ENCODE peak calls at places on chromosomes 7 and 10, in ten cellular contexts. N is fibroblast of lung; D is CD8-positive, alpha-beta memory T cell; U is brain microvascular endothelial cell; C is neural progenitor cell; M is CD4-positive, CD25-positive, alpha-beta regulatory T cell; R is GM23338; K is breast epithelium; W is tibial nerve; P is upper lobe of right lung. G is an unnamed sample.

GRCh38 chr7:125516194-125516593 is 586.6 kb upstream of the POT1 start:
- DNase-seq in N (no peak), D (no peak), U (no peak), C (no peak), M (no peak), R (no peak), K (no peak), W (no peak), P (no peak), G (no peak)

GRCh38 chr7:129702316-129702715 is 90.8 kb downstream of the NRF1 start:
- DNase-seq in N (peak), D (no peak), U (peak), C (no peak), M (no peak), R (no peak), K (no peak), W (no peak), P (no peak), G (no peak)

GRCh38 chr7:12297709-12298108 is 86.6 kb downstream of the TMEM106B start:
- DNase-seq in N (no peak), D (no peak), U (no peak), C (no peak), M (no peak), R (peak), K (peak), W (no peak), P (no peak), G (no peak)

GRCh38 chr10:24650669-24651391 is 72.9 kb downstream of the ARHGAP21 start:
- DNase-seq in N (no peak), D (no peak), U (no peak), C (no peak), M (no peak), R (no peak), K (no peak), W (no peak), P (no peak), G (no peak)

GRCh38 chr10:91796332-91797076 is 1.7 kb upstream of the TNKS2 start:
- DNase-seq in N (no peak), D (peak), U (no peak), C (peak), M (peak), R (peak), K (no peak), W (no peak), P (peak), G (no peak)

GRCh38 chr7:24580283-24580946 is 7.2 kb downstream of the PALS2 start:
- DNase-seq in N (peak), D (no peak), U (no peak), C (no peak), M (no peak), R (no peak), K (no peak), W (no peak), P (no peak), G (no peak)

GRCh38 chr10:27446091-27446918 is 57.8 kb upstream of the RAB18 start:
- DNase-seq in N (peak), D (no peak), U (peak), C (peak), M (no peak), R (peak), K (no peak), W (no peak), P (no peak), G (no peak)

GRCh38 chr10:93440591-93441012 is 41.5 kb downstream of the MYOF start:
- DNase-seq in N (peak), D (no peak), U (no peak), C (no peak), M (no peak), R (no peak), K (no peak), W (no peak), P (no peak), G (no peak)

GRCh38 chr7:140810830-140811556 is 113.7 kb downstream of the BRAF start:
- DNase-seq in N (peak), D (peak), U (peak), C (peak), M (peak), R (peak), K (peak), W (peak), P (no peak), G (peak)

GRCh38 chr10:120161116-120161515 is 268.6 kb downstream of the SEC23IP start:
- DNase-seq in N (peak), D (no peak), U (no peak), C (no peak), M (no peak), R (no peak), K (no peak), W (no peak), P (no peak), G (no peak)

GRCh38 chr7:40884226-40884625 is 749.4 kb downstream of the SUGCT start:
- DNase-seq in N (peak), D (no peak), U (peak), C (no peak), M (no peak), R (no peak), K (no peak), W (no peak), P (no peak), G (no peak)

GRCh38 chr10:122446668-122447410 is 7.6 kb upstream of the ARMS2 start:
- DNase-seq in N (peak), D (no peak), U (no peak), C (no peak), M (no peak), R (peak), K (no peak), W (no peak), P (no peak), G (no peak)

GRCh38 chr10:49282879-49283321 is 16.1 kb upstream of the C10orf71 start:
- DNase-seq in N (no peak), D (no peak), U (no peak), C (peak), M (no peak), R (peak), K (no peak), W (no peak), P (peak), G (no peak)

GRCh38 chr10:62332406-62332805 is 41.8 kb upstream of the ZNF365 start:
- DNase-seq in N (no peak), D (no peak), U (no peak), C (no peak), M (no peak), R (no peak), K (no peak), W (no peak), P (no peak), G (no peak)

GRCh38 chr10:67697646-67698245 is 1.8 kb upstream of the CTNNA3 start:
- DNase-seq in N (peak), D (peak), U (peak), C (peak), M (no peak), R (peak), K (no peak), W (no peak), P (no peak), G (no peak)

GRCh38 chr7:22572292-22572691 is 72.3 kb upstream of the STEAP1B start:
- DNase-seq in N (peak), D (no peak), U (no peak), C (no peak), M (no peak), R (no peak), K (no peak), W (no peak), P (no peak), G (no peak)

GRCh38 chr10:91409069-91409868 is 875 bp upstream of the HECTD2 start:
- DNase-seq in N (peak), D (peak), U (peak), C (peak), M (no peak), R (peak), K (peak), W (peak), P (peak), G (peak)

GRCh38 chr10:120505866-120506265 is 48.8 kb downstream of the PLPP4 start:
- DNase-seq in N (peak), D (no peak), U (no peak), C (no peak), M (no peak), R (no peak), K (no peak), W (no peak), P (no peak), G (no peak)

GRCh38 chr7:137302075-137302474 is 41.5 kb downstream of the PTN start:
- DNase-seq in N (no peak), D (no peak), U (no peak), C (no peak), M (no peak), R (no peak), K (no peak), W (no peak), P (no peak), G (no peak)

GRCh38 chr7:137304624-137305235 is 38.8 kb downstream of the PTN start:
- DNase-seq in N (peak), D (no peak), U (no peak), C (peak), M (no peak), R (peak), K (no peak), W (no peak), P (no peak), G (no peak)
- H3K27ac ChIP-seq in N (no peak), D (no peak), U (no peak), C (no peak), M (no peak), R (no peak), K (no peak), W (no peak), P (no peak), G (no peak)

GRCh38 chr10:132710746-132711617 is 75.0 kb downstream of the NKX6-2 start:
- DNase-seq in N (no peak), D (no peak), U (no peak), C (no peak), M (no peak), R (no peak), K (no peak), W (no peak), P (peak), G (no peak)

GRCh38 chr10:132708936-132709335 is 77.0 kb downstream of the NKX6-2 start:
- DNase-seq in N (no peak), D (no peak), U (no peak), C (no peak), M (no peak), R (no peak), K (no peak), W (no peak), P (peak), G (no peak)

GRCh38 chr10:132709471-132709951 is 76.4 kb downstream of the NKX6-2 start:
- DNase-seq in N (no peak), D (no peak), U (no peak), C (no peak), M (no peak), R (no peak), K (no peak), W (no peak), P (peak), G (no peak)

GRCh38 chr10:132711618-132712051 is 74.3 kb downstream of the NKX6-2 start:
- DNase-seq in N (no peak), D (no peak), U (no peak), C (no peak), M (no peak), R (no peak), K (no peak), W (no peak), P (no peak), G (no peak)

GRCh38 chr10:132710036-132710686 is 75.8 kb downstream of the NKX6-2 start:
- DNase-seq in N (no peak), D (no peak), U (no peak), C (no peak), M (no peak), R (no peak), K (no peak), W (no peak), P (peak), G (no peak)
- H3K27ac ChIP-seq in N (no peak), D (no peak), U (no peak), C (no peak), M (no peak), R (no peak), K (no peak), W (no peak), P (no peak), G (no peak)

DNA sequence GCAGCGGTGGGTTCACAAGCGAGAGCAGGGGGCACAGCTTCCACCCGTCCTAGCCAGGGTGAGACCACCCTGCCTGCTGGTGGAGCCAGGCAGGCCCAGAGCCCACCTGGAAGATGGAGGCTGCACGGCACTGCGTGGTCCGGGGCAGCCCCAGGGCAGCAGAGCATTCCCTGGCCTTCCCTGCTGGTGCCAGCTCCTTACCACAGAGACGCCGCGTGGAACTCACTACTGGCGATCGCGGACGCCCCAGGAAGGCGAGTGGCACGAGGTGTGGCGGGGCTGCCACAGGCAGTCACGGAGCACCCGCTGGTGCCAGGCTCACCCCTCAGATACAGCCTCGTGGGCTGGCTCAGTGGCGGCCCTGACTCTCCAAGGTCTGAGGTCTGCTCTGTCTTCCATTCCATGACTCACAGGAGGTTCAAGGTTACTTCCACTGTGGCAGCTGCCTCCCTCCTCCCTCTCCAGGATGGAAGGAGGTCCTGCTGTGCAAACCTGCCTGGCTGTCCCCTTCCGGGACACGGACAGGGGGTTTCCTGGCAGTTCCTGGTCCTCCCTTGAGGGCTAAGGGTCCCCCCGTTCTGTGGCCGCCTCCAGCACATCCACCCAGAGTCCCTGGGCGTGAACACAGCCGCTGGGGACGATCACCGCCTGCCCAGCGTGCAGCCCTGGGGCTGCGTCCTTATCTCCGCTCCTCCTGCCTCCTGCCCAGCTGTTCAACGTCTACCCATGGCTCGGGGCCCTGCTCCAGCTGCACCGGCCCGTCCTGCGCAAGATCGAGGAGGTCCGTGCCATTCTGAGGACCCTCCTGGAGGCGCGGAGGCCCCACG is 3.1 kb downstream of the CYP2W1 start:
- DNase-seq in N (peak), D (no peak), U (peak), C (no peak), M (no peak), R (no peak), K (no peak), W (no peak), P (peak), G (no peak)
- H3K27ac ChIP-seq in N (no peak), D (no peak), U (no peak), C (no peak), M (no peak), R (no peak), K (no peak), W (no peak), P (no peak), G (no peak)

GRCh38 chr10:84659497-84660276 is 331.3 kb downstream of the CCSER2 start:
- DNase-seq in N (no peak), D (no peak), U (no peak), C (peak), M (no peak), R (no peak), K (no peak), W (no peak), P (no peak), G (no peak)

GRCh38 chr10:84659027-84659426 is 330.6 kb downstream of the CCSER2 start:
- DNase-seq in N (no peak), D (no peak), U (no peak), C (no peak), M (no peak), R (no peak), K (no peak), W (no peak), P (no peak), G (no peak)

GRCh38 chr10:84665883-84666463 is 337.6 kb downstream of the CCSER2 start:
- DNase-seq in N (no peak), D (no peak), U (no peak), C (peak), M (no peak), R (peak), K (no peak), W (no peak), P (peak), G (no peak)

GRCh38 chr10:84665211-84665610 is 336.8 kb downstream of the CCSER2 start:
- DNase-seq in N (no peak), D (no peak), U (no peak), C (no peak), M (no peak), R (no peak), K (no peak), W (no peak), P (no peak), G (no peak)

DNA sequence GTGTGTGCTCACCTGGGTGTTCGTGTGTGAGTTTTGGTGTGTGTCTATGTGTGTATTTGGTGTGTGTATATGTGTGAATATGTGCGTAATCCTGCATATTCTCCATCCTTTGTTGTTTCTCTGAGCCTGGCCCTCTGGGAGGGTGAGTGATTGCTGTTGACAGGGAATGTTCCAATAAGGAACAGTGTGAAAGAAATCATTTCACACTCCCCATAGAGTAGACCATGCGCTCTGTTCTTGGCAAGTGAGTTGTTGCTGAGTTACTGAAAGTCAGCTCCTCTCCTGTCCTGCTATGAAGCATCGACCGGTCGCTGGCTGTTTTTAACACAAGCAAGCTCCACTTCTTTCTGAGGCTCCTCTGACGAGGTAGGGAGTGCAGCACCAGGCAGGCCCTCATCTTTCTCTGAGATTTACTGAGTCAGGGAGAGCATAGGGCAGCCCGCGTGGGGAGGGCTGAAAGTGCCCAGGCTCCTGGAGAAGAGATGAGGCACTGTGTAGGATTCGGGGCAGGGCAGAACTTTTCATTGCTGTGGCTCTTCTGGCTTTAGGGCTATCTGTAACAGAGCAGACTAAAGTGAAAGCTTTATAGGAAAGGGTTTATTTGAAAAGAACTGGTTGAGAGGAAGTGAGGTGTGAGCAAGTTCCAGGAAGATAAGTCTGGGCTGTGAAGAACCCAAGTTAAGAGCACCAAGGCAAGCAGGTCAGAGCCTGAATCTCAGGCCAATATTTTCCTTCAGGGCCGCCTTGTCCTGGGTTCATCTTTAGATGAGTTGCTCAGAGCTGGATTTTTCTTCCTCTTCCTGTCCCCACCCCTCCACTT is 332.2 kb downstream of the CCSER2 start:
- DNase-seq in N (no peak), D (no peak), U (no peak), C (no peak), M (no peak), R (no peak), K (no peak), W (no peak), P (no peak), G (no peak)
- H3K27ac ChIP-seq in N (no peak), D (no peak), U (no peak), C (no peak), M (no peak), R (no peak), K (no peak), W (no peak), P (peak), G (no peak)

DNA sequence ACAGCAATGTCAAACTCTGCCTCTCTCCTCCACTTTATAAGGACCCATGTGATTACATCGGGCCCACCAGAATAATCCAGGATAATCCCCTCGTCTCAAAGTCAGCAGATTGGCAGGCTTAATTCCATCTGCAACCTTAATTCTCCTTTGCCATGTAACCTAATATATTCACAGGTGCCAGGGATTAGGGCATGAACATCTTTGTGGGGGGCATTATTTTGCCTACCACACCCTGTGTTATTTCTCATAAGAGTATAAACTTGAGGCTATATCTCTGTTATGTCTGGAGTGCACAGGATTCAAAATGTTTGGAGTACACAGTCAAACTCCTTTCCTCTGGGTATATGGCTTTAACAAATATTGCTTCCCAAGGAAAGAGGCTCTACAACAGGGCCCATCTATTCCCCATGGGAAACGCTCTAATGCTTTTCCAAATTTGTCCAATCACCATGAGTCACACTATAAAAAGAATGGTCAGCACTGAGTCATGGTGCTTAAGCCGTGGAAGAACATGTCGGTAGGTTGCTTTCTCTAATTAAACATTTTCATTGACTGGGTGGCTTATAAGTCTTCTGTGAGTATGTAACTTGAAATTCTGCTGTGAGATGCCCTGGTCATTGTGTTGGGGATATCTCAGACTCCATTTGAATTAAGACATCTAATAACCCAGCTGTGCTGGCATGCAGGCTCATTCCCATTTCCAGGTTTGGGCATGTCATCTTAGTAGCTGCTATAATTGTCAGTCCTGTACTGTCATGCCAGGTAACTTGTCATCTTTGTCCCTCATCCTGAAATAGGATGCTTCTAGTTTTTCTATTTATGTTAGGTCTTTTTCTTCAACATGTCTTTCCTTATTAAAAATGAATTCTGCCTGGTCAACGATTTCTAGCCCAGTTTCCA is 11.5 kb upstream of the AKR1B10 start:
- DNase-seq in N (peak), D (no peak), U (peak), C (no peak), M (no peak), R (no peak), K (no peak), W (no peak), P (no peak), G (no peak)
- H3K27ac ChIP-seq in N (peak), D (no peak), U (peak), C (no peak), M (no peak), R (no peak), K (no peak), W (no peak), P (no peak), G (no peak)

GRCh38 chr10:51246156-51246555 is 171.9 kb downstream of the PRKG1 start:
- DNase-seq in N (peak), D (no peak), U (no peak), C (no peak), M (no peak), R (no peak), K (no peak), W (no peak), P (no peak), G (no peak)
- H3K27ac ChIP-seq in N (no peak), D (no peak), U (no peak), C (no peak), M (no peak), R (no peak), K (no peak), W (no peak), P (no peak), G (no peak)